ENCODE peak calls at places on chromosomes 6 and 20, in eight cellular contexts. H is colonic mucosa, F is left ventricle myocardium inferior, M is A549, X is pancreas, T is tibial artery, Z is psoas muscle, W is IMR-90. K is an unnamed sample.

GRCh38 chr20:9236408-9236912 is 167.6 kb downstream of the PLCB4 start:
- DNase-seq in H (no peak), F (no peak), M (no peak), X (no peak), T (no peak), Z (no peak), W (no peak), K (no peak)

GRCh38 chr6:39426057-39426592 is 103.6 kb upstream of the KCNK16 start:
- DNase-seq in H (no peak), F (no peak), M (peak), X (no peak), T (no peak), Z (no peak), W (peak), K (peak)

GRCh38 chr20:9458075-9458818 is 56.1 kb upstream of the LAMP5 start:
- DNase-seq in H (peak), F (no peak), M (peak), X (no peak), T (no peak), Z (no peak), W (peak), K (no peak)

GRCh38 chr6:8108759-8109539 is 6.6 kb upstream of the EEF1E1 start:
- DNase-seq in H (no peak), F (no peak), M (no peak), X (no peak), T (no peak), Z (no peak), W (no peak), K (no peak)

GRCh38 chr6:161204866-161205557 is 68.8 kb downstream of the AGPAT4 start:
- DNase-seq in H (no peak), F (no peak), M (no peak), X (no peak), T (no peak), Z (no peak), W (no peak), K (no peak)

GRCh38 chr6:159376443-159377182 is 207.4 kb downstream of the FNDC1 start:
- DNase-seq in H (no peak), F (no peak), M (no peak), X (no peak), T (no peak), Z (no peak), W (no peak), K (no peak)

GRCh38 chr20:39429716-39430115 is 467.6 kb downstream of the DHX35 start:
- DNase-seq in H (no peak), F (no peak), M (peak), X (no peak), T (no peak), Z (no peak), W (no peak), K (no peak)

GRCh38 chr6:53095716-53096115 is 30.5 kb downstream of the FBXO9 start:
- DNase-seq in H (no peak), F (no peak), M (no peak), X (no peak), T (no peak), Z (no peak), W (peak), K (no peak)

GRCh38 chr6:50842446-50842845 is 23.8 kb downstream of the TFAP2B start:
- DNase-seq in H (no peak), F (no peak), M (no peak), X (no peak), T (no peak), Z (no peak), W (no peak), K (no peak)

GRCh38 chr6:37630281-37630799 is 67.3 kb downstream of the MDGA1 start:
- DNase-seq in H (no peak), F (no peak), M (peak), X (no peak), T (peak), Z (peak), W (peak), K (peak)

GRCh38 chr20:62935968-62936585 is 1.9 kb upstream of the GID8 start:
- DNase-seq in H (no peak), F (no peak), M (no peak), X (no peak), T (no peak), Z (no peak), W (no peak), K (no peak)

GRCh38 chr6:117506180-117506835 is 23.8 kb downstream of the DCBLD1 start:
- DNase-seq in H (no peak), F (no peak), M (peak), X (no peak), T (no peak), Z (peak), W (peak), K (no peak)
- TF ChIP-seq CTCF in H (no peak), F (no peak), M (no peak), X (no peak), T (no peak), Z (no peak), W (no peak), K (no peak)

GRCh38 chr6:11701568-11701967 is 77.0 kb downstream of the ADTRP start:
- DNase-seq in H (no peak), F (no peak), M (no peak), X (no peak), T (no peak), Z (no peak), W (no peak), K (no peak)

GRCh38 chr6:11705069-11705468 is 73.5 kb downstream of the ADTRP start:
- DNase-seq in H (no peak), F (no peak), M (no peak), X (no peak), T (no peak), Z (no peak), W (no peak), K (no peak)

GRCh38 chr6:11702796-11703130 is 75.8 kb downstream of the ADTRP start:
- DNase-seq in H (peak), F (no peak), M (peak), X (no peak), T (no peak), Z (no peak), W (no peak), K (no peak)

GRCh38 chr6:11700118-11700718 is 78.4 kb downstream of the ADTRP start:
- DNase-seq in H (no peak), F (no peak), M (peak), X (no peak), T (no peak), Z (no peak), W (peak), K (peak)

DNA sequence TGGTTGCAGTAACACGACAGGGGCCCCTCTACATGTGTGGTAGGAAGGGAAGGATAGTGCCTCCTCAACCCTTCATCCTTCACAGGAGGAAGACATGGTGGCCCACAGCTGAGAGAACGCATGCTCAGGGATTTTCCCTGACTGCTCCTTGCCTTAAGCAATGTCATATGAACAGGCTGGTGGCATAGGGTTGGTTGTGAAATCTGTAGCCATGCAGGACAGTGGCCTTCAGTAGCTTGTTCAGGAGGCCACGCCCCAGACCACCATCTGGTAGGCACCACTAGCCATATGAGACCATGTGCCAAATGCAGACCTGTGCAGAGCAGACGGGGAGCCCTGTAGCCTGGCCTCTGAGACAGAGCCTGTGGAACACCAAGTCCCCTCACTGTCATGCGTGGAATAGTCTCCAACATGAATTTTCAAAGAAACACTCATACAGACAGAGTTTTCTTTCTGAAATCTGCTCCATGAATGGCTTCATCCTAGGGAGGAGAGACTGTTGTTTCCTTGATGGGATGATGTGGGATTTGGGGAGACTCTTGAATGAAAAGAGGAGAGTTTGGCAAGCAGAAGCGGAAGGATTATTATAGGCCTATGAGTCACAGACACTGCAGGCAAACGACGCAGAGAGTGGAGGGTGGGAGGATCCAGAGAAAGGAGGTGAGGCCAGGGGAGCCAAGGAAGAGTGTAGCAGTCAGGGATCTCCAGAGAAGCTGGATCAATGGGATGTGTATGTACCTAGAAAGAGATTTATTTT is 76.4 kb downstream of the ADTRP start:
- DNase-seq in H (no peak), F (no peak), M (peak), X (no peak), T (no peak), Z (no peak), W (peak), K (peak)
- H3K27ac ChIP-seq in H (peak), F (no peak), M (peak), X (no peak), T (no peak), Z (no peak), W (no peak), K (peak)

GRCh38 chr6:151647871-151648639 is 154.2 kb downstream of the CCDC170 start:
- DNase-seq in H (no peak), F (no peak), M (peak), X (no peak), T (no peak), Z (no peak), W (no peak), K (no peak)
- TF ChIP-seq CTCF in H (no peak), F (no peak), M (peak), X (no peak), T (no peak), Z (no peak), W (no peak), K (no peak)

GRCh38 chr20:15447549-15447948 is 1110.1 kb upstream of the FLRT3 start:
- DNase-seq in H (no peak), F (no peak), M (no peak), X (no peak), T (no peak), Z (no peak), W (no peak), K (no peak)
- H3K27ac ChIP-seq in H (no peak), F (no peak), M (no peak), X (no peak), T (no peak), Z (no peak), W (no peak), K (no peak)

K was measured in RWPE1.